ENCODE peak calls at places on chromosomes 7 and 10, in ten cellular contexts. V, E, N, S, D, M, W, X, K and H are unnamed samples.
A peak's percentile ranks its signal among the peaks of the same experiment; 100 is the strongest.

GRCh38 chr10:51907342-51907741 is 207.9 kb upstream of the CSTF2T start:
- DNase-seq in V (no peak), E (no peak), N (no peak), S (no peak), D (no peak), M (no peak), W (no peak), X (no peak), K (no peak), H (no peak)

GRCh38 chr7:143929224-143929920 is 5.7 kb upstream of the OR2F2 start:
- DNase-seq in V (no peak), E (no peak), N (no peak), S (no peak), D (no peak), M (no peak), W (no peak), X (no peak), K (no peak), H (no peak)

GRCh38 chr10:11204355-11204879 is 186.7 kb downstream of the CELF2 start:
- DNase-seq in V (no peak), E (no peak), N (no peak), S (no peak), D (no peak), M (no peak), W (no peak), X (no peak), K (no peak), H (no peak)

GRCh38 chr10:89296227-89296648 is 5.6 kb upstream of the IFIT2 start:
- DNase-seq in V (peak; percentile 64), E (no peak), N (no peak), S (peak; percentile 46), D (no peak), M (no peak), W (no peak), X (no peak), K (no peak), H (no peak)

GRCh38 chr7:116616555-116617059 is 55.4 kb upstream of the MET start:
- DNase-seq in V (no peak), E (peak; percentile 79), N (no peak), S (no peak), D (no peak), M (no peak), W (no peak), X (no peak), K (no peak), H (no peak)

GRCh38 chr7:41247128-41247865 is 455.6 kb downstream of the INHBA start:
- DNase-seq in V (no peak), E (peak; percentile 97), N (no peak), S (no peak), D (no peak), M (no peak), W (peak; percentile 60), X (no peak), K (no peak), H (peak; percentile 99)

GRCh38 chr10:19328582-19328981 is 280.0 kb downstream of the MALRD1 start:
- DNase-seq in V (no peak), E (no peak), N (no peak), S (no peak), D (no peak), M (no peak), W (no peak), X (no peak), K (no peak), H (no peak)

GRCh38 chr7:80307251-80307856 is 172.7 kb downstream of the GNAI1 start:
- DNase-seq in V (no peak), E (peak; percentile 68), N (no peak), S (no peak), D (no peak), M (no peak), W (no peak), X (no peak), K (no peak), H (peak; percentile 34)

GRCh38 chr7:108236681-108237415 is 106.7 kb upstream of the LAMB4 start:
- DNase-seq in V (no peak), E (no peak), N (no peak), S (no peak), D (no peak), M (no peak), W (no peak), X (no peak), K (no peak), H (no peak)

GRCh38 chr10:74930962-74931361 is 104.6 kb downstream of the KAT6B start:
- DNase-seq in V (no peak), E (no peak), N (no peak), S (no peak), D (no peak), M (no peak), W (no peak), X (no peak), K (no peak), H (no peak)

GRCh38 chr10:109914966-109915365 is 8.3 kb downstream of the XPNPEP1 start:
- DNase-seq in V (no peak), E (peak; percentile 91), N (no peak), S (peak; percentile 79), D (peak; percentile 31), M (peak; percentile 13), W (peak; percentile 29), X (no peak), K (no peak), H (peak; percentile 78)

GRCh38 chr10:33328253-33328652 is 6.2 kb downstream of the NRP1 start:
- DNase-seq in V (no peak), E (no peak), N (no peak), S (no peak), D (no peak), M (no peak), W (no peak), X (no peak), K (no peak), H (no peak)

DNA sequence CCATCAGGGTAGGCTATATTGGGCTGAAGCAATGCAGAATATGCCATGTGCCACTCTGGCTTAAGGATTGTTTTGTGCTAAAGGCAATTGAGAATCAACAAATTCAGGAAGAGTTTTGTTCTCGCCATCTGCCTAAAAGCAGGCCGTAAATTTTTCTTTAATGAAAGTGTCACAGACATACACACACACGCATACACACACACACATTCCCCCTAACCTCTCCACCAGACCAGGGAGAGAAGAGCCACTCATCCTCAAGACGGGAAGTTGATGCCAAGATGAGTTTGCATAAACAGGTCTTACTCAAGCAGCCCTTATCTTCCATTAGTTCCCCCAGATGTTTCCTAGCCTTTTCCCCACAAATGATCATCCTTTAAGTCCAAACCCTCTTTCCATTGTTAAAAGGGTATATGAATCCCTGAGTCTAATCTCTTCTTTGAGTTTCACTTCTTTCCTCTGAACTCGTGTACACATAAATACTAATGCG is 59.6 kb upstream of the TRIM24 start:
- DNase-seq in V (no peak), E (no peak), N (no peak), S (no peak), D (no peak), M (no peak), W (no peak), X (no peak), K (no peak), H (no peak)
- H3K27ac ChIP-seq in V (no peak overlapping the region), E (no peak overlapping the region), N (no peak overlapping the region), S (no peak overlapping the region), D (no peak overlapping the region), M (no peak overlapping the region), W (no peak overlapping the region), X (no peak overlapping the region), K (no peak overlapping the region), H (no peak overlapping the region)

DNA sequence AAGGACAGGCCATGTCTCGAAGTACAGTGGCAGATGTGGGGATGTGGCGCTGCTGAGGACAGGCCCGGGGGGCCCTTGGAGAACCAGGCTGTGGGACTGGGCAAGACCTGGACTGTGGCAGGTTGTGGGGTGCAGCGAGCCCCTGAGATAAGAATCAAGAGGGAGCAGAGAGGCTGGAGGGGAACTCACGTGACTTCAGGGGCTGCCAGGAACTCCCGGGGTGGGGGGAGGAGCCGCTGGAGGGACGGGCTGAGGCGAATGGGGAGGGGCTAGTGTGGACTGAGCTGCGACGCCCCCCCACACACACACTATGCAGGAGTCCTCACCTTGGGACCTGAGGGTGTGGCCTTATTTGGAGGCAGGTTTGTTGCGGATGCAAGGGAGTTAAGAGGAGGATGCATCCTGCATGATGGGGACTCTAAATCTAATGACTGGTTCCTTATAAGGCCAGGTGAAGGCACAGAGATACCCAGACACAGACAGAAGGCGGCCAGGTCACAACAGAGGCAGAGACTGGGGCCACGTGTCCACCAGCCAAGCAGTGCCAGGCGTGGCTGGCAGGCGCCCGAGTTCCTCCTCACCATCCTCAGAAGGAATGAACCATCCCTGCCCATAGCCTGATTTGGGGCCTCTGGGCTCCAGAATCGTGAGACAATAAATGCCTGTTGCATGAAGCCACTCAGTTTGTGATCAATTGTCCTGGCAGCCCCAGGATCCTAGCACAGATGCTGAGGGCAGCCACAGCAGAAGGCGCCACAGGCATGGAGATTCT is 68.8 kb upstream of the TNRC18 start:
- DNase-seq in V (no peak), E (no peak), N (no peak), S (no peak), D (no peak), M (no peak), W (no peak), X (no peak), K (no peak), H (no peak)
- H3K27ac ChIP-seq in V (no peak overlapping the region), E (no peak overlapping the region), N (no peak overlapping the region), S (no peak overlapping the region), D (no peak overlapping the region), M (no peak overlapping the region), W (no peak overlapping the region), X (no peak overlapping the region), K (no peak overlapping the region), H (no peak overlapping the region)

GRCh38 chr10:79165068-79165467 is 96.3 kb downstream of the ZMIZ1 start:
- DNase-seq in V (no peak), E (no peak), N (no peak), S (no peak), D (no peak), M (no peak), W (no peak), X (no peak), K (no peak), H (no peak)

GRCh38 chr10:79168231-79168630 is 99.5 kb downstream of the ZMIZ1 start:
- DNase-seq in V (no peak), E (no peak), N (no peak), S (no peak), D (no peak), M (no peak), W (no peak), X (no peak), K (no peak), H (no peak)

GRCh38 chr10:79166312-79166721 is 97.6 kb downstream of the ZMIZ1 start:
- DNase-seq in V (no peak), E (no peak), N (no peak), S (no peak), D (no peak), M (no peak), W (no peak), X (no peak), K (no peak), H (no peak)

GRCh38 chr10:79166741-79167140 is 98.0 kb downstream of the ZMIZ1 start:
- DNase-seq in V (no peak), E (no peak), N (no peak), S (no peak), D (no peak), M (no peak), W (no peak), X (no peak), K (no peak), H (no peak)

GRCh38 chr10:79167537-79167936 is 98.8 kb downstream of the ZMIZ1 start:
- DNase-seq in V (no peak), E (no peak), N (no peak), S (no peak), D (no peak), M (no peak), W (no peak), X (no peak), K (no peak), H (no peak)
- H3K27ac ChIP-seq in V (no peak overlapping the region), E (no peak overlapping the region), N (no peak overlapping the region), S (no peak overlapping the region), D (no peak overlapping the region), M (no peak overlapping the region), W (no peak overlapping the region), X (no peak overlapping the region), K (no peak overlapping the region), H (no peak overlapping the region)

GRCh38 chr7:30771859-30772429 is 727 bp downstream of the MINDY4 start:
- DNase-seq in V (no peak), E (no peak), N (no peak), S (no peak), D (no peak), M (no peak), W (peak; percentile 15), X (no peak), K (no peak), H (no peak)
- H3K27ac ChIP-seq in V (peak overlapping the region; percentile 79), E (peak overlapping the region; percentile 76), N (peak overlapping the region; percentile 72), S (no peak overlapping the region), D (no peak overlapping the region), M (peak overlapping the region; percentile 66), W (no peak overlapping the region), X (peak overlapping the region; percentile 28), K (peak overlapping the region; percentile 80), H (peak overlapping the region; percentile 46)